ENCODE peak calls at places on chromosome 12, in eight cellular contexts. M is T-helper 9 cell; Y is stimulated activated CD8-positive, alpha-beta memory T cell treated with anti-CD3 and anti-CD28 coated beads, Interleukin-12 subunit alpha, Interleukin-12 subunit beta, amount 100 ng/mL, for 1 hour; X is GDM1; R is ELR; C is COLO829; U is tibial artery; I is HFF-Myc. A is an unnamed sample.

GRCh38 chr12:53424626-53425514 is 1.2 kb downstream of the AMHR2 start:
- DNase-seq in M (no peak), Y (no peak), X (no peak), R (no peak), C (no peak), U (no peak), I (no peak), A (no peak)

GRCh38 chr12:52446346-52447045 is 5.5 kb downstream of the KRT6B start:
- DNase-seq in M (no peak), Y (no peak), X (no peak), R (no peak), C (no peak), U (no peak), I (no peak), A (no peak)

GRCh38 chr12:19547258-19547657 is 108.0 kb downstream of the AEBP2 start:
- DNase-seq in M (no peak), Y (no peak), X (no peak), R (no peak), C (no peak), U (no peak), I (no peak), A (no peak)

GRCh38 chr12:68089101-68089500 is 70.4 kb downstream of the IFNG start:
- DNase-seq in M (no peak), Y (no peak), X (no peak), R (no peak), C (no peak), U (no peak), I (no peak), A (no peak)

GRCh38 chr12:7837366-7837765 is 35.3 kb downstream of the SLC2A14 start:
- DNase-seq in M (no peak), Y (no peak), X (no peak), R (no peak), C (no peak), U (no peak), I (no peak), A (no peak)

GRCh38 chr12:128322341-128322740 is 55.4 kb downstream of the TMEM132C start:
- DNase-seq in M (no peak), Y (no peak), X (no peak), R (no peak), C (no peak), U (no peak), I (no peak), A (no peak)

GRCh38 chr12:112798019-112798760 is 6.6 kb downstream of the RPH3A start:
- DNase-seq in M (no peak), Y (no peak), X (peak; percentile 70), R (no peak), C (no peak), U (no peak), I (no peak), A (no peak)

GRCh38 chr12:112584266-112584722 is 165.5 kb downstream of the PTPN11 start:
- DNase-seq in M (no peak), Y (no peak), X (no peak), R (peak; percentile 17), C (no peak), U (no peak), I (no peak), A (no peak)

GRCh38 chr12:55828357-55828756 is 1.0 kb downstream of the DNAJC14 start:
- DNase-seq in M (no peak), Y (no peak), X (no peak), R (no peak), C (no peak), U (no peak), I (no peak), A (no peak)

GRCh38 chr12:15801770-15802393 is 12.7 kb upstream of the EPS8 start:
- DNase-seq in M (no peak), Y (no peak), X (no peak), R (peak; percentile 56), C (no peak), U (no peak), I (no peak), A (no peak)

GRCh38 chr12:121285856-121286255 is 10.7 kb downstream of the CAMKK2 start:
- DNase-seq in M (no peak), Y (no peak), X (no peak), R (no peak), C (no peak), U (no peak), I (no peak), A (no peak)

GRCh38 chr12:121857322-121858246 is 1.1 kb downstream of the HPD start:
- DNase-seq in M (no peak), Y (no peak), X (no peak), R (no peak), C (no peak), U (no peak), I (no peak), A (no peak)

GRCh38 chr12:64431791-64432190 is 20.1 kb upstream of the TBK1 start:
- DNase-seq in M (no peak), Y (no peak), X (no peak), R (no peak), C (no peak), U (no peak), I (no peak), A (peak; percentile 43)

GRCh38 chr12:115528466-115528865 is 749.0 kb downstream of the MED13L start:
- DNase-seq in M (no peak), Y (no peak), X (no peak), R (no peak), C (no peak), U (no peak), I (no peak), A (no peak)

GRCh38 chr12:116353958-116354357 is 76.5 kb upstream of the MED13L start:
- DNase-seq in M (no peak), Y (no peak), X (no peak), R (no peak), C (no peak), U (no peak), I (no peak), A (no peak)

GRCh38 chr12:65996146-65996545 is 134.4 kb downstream of the LLPH start:
- DNase-seq in M (no peak), Y (no peak), X (no peak), R (no peak), C (no peak), U (no peak), I (no peak), A (no peak)

GRCh38 chr12:65642006-65642695 is 182.1 kb upstream of the HMGA2 start:
- DNase-seq in M (no peak), Y (no peak), X (no peak), R (no peak), C (no peak), U (no peak), I (no peak), A (peak; percentile 60)

GRCh38 chr12:86261606-86262005 is 5.4 kb upstream of the MGAT4C start:
- DNase-seq in M (no peak), Y (no peak), X (no peak), R (no peak), C (no peak), U (no peak), I (no peak), A (no peak)

GRCh38 chr12:41142376-41142775 is 45.7 kb upstream of the PDZRN4 start:
- DNase-seq in M (no peak), Y (no peak), X (no peak), R (no peak), C (no peak), U (no peak), I (no peak), A (no peak)

GRCh38 chr12:41699658-41700057 is 445.0 kb downstream of the GXYLT1 start:
- DNase-seq in M (no peak), Y (no peak), X (no peak), R (no peak), C (no peak), U (no peak), I (no peak), A (no peak)

GRCh38 chr12:24838531-24838950 is 110.4 kb downstream of the BCAT1 start:
- DNase-seq in M (no peak), Y (no peak), X (no peak), R (peak; percentile 20), C (peak; percentile 34), U (peak; percentile 76), I (peak; percentile 76), A (peak; percentile 95)

GRCh38 chr12:68805592-68806120 is 2.3 kb upstream of the MDM2 start:
- DNase-seq in M (no peak), Y (no peak), X (no peak), R (peak; percentile 54), C (no peak), U (no peak), I (no peak), A (no peak)

GRCh38 chr12:42192258-42192657 is 45.8 kb downstream of the YAF2 start:
- DNase-seq in M (no peak), Y (no peak), X (no peak), R (no peak), C (no peak), U (no peak), I (no peak), A (no peak)

GRCh38 chr12:55068416-55069010 is 48.7 kb downstream of the NEUROD4 start:
- DNase-seq in M (no peak), Y (no peak), X (peak; percentile 38), R (peak; percentile 71), C (peak; percentile 69), U (no peak), I (peak; percentile 55), A (peak; percentile 24)

GRCh38 chr12:75556306-75556899 is 45.0 kb upstream of the KRR1 start:
- DNase-seq in M (no peak), Y (no peak), X (no peak), R (no peak), C (no peak), U (no peak), I (no peak), A (peak; percentile 12)

A was measured in foreskin melanocyte.